ENCODE peak calls at places on chromosome 13, in six cellular contexts. A is GM23338, S is neural progenitor cell, D is PC-9, B is PC-3, R is MM.1S. P is an unnamed sample.

GRCh38 chr13:98228661-98229349 is 51.7 kb upstream of the RNF113B start:
- DNase-seq in A (no peak), R (no peak), B (peak; percentile 38), D (no peak), S (no peak), P (peak; percentile 81)

GRCh38 chr13:99528547-99528946 is 27.3 kb downstream of the TM9SF2 start:
- DNase-seq in S (peak; percentile 8), A (no peak), D (no peak), B (peak; percentile 25), R (no peak), P (no peak)

GRCh38 chr13:74562381-74562780 is 428.2 kb upstream of the KLF12 start:
- DNase-seq in A (no peak), B (no peak), D (no peak), S (no peak), R (no peak), P (peak; percentile 61)

GRCh38 chr13:102951808-102952207 is 106.0 kb downstream of the ERCC5 start:
- DNase-seq in B (no peak), A (no peak), S (no peak), R (no peak), D (no peak), P (no peak)

GRCh38 chr13:42038661-42039456 is 9.6 kb upstream of the DGKH start:
- DNase-seq in R (no peak), A (no peak), D (no peak), B (no peak), S (peak; percentile 17), P (peak; percentile 63)

GRCh38 chr13:72652681-72653080 is 74.7 kb downstream of the MZT1 start:
- DNase-seq in R (no peak), D (no peak), B (peak; percentile 59), A (no peak), S (no peak), P (no peak)

GRCh38 chr13:113034451-113035208 is 65.6 kb downstream of the MCF2L start:
- DNase-seq in B (peak; percentile 66), S (peak; percentile 61), A (peak; percentile 81), D (peak; percentile 53), R (no peak), P (peak; percentile 88)

GRCh38 chr13:80712026-80712425 is 371.1 kb upstream of the SPRY2 start:
- DNase-seq in B (no peak), S (no peak), D (no peak), R (no peak), A (no peak), P (no peak)

GRCh38 chr13:21638319-21639282 is 32.3 kb upstream of the FGF9 start:
- DNase-seq in A (peak; percentile 49), S (no peak), R (peak; percentile 15), B (peak; percentile 64), D (no peak), P (peak; percentile 29)

GRCh38 chr13:25171517-25172302 is at the start of gene AMER2:
- DNase-seq in S (peak; percentile 86), R (no peak), B (no peak), D (no peak), A (peak; percentile 37), P (peak; percentile 49)

GRCh38 chr13:99197257-99197651 is 3.4 kb upstream of the UBAC2 start:
- DNase-seq in S (no peak), R (no peak), A (no peak), D (no peak), B (peak; percentile 77), P (no peak)

GRCh38 chr13:31952641-31953380 is 78.8 kb upstream of the FRY start:
- DNase-seq in D (no peak), B (no peak), A (no peak), S (no peak), R (no peak), P (no peak)

GRCh38 chr13:28040977-28041376 is 52.5 kb upstream of the URAD start:
- DNase-seq in B (no peak), R (no peak), S (no peak), A (no peak), D (no peak), P (no peak)

GRCh38 chr13:98039964-98040363 is 86.5 kb downstream of the IPO5 start:
- DNase-seq in B (no peak), R (no peak), D (no peak), A (peak; percentile 43), S (no peak), P (no peak)

GRCh38 chr13:83215627-83216026 is 666.6 kb downstream of the SLITRK1 start:
- DNase-seq in B (peak; percentile 57), S (no peak), R (no peak), D (no peak), A (no peak), P (peak; percentile 81)

GRCh38 chr13:109758937-109759480 is 27.4 kb downstream of the IRS2 start:
- DNase-seq in A (no peak), S (no peak), R (no peak), D (no peak), B (no peak), P (no peak)

GRCh38 chr13:109755551-109755950 is 30.8 kb downstream of the IRS2 start:
- DNase-seq in A (no peak), B (no peak), D (no peak), S (no peak), R (no peak), P (no peak)

GRCh38 chr13:109756778-109757177 is 29.6 kb downstream of the IRS2 start:
- DNase-seq in S (no peak), D (no peak), B (no peak), R (no peak), A (no peak), P (no peak)

GRCh38 chr13:109759609-109760008 is 26.8 kb downstream of the IRS2 start:
- DNase-seq in B (no peak), D (no peak), S (no peak), A (no peak), R (no peak), P (no peak)

DNA sequence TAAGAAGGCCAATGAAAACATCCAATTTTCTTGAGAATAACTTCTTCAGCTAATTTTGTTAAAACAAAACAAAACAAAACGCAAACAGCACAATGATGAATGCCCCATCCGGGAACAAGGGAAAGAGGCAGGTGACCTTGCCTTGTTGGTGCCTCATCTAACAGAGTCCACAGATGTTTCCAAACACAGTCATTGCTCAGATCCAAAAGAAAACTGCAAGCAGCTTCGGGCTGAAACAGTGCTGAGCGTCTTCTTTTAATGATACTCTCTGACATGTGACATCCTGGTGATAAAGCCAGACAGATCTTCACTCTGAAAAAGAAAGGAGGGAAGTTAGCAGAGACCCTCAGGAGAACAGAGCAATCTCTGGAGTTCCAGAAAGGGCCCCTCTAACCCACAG is 30.4 kb downstream of the IRS2 start:
- DNase-seq in A (no peak), B (no peak), S (no peak), D (no peak), R (no peak), P (no peak)
- H3K79me2 ChIP-seq in A (peaks cover 40% of the 10 kb centered on the region), B (peaks cover 2% of the 10 kb centered on the region), S (peaks cover 30% of the 10 kb centered on the region), D (peaks cover 80% of the 10 kb centered on the region), R (peaks cover 31% of the 10 kb centered on the region), P (peaks cover 43% of the 10 kb centered on the region)

GRCh38 chr13:33796095-33796494 is 21.9 kb upstream of the RFC3 start:
- DNase-seq in A (no peak), B (no peak), D (no peak), S (no peak), R (no peak), P (no peak)
- H3F3A ChIP-seq in A (no peaks in the 10 kb centered on the region), B (no peaks in the 10 kb centered on the region), D (no peaks in the 10 kb centered on the region), S (no peaks in the 10 kb centered on the region), R (no peaks in the 10 kb centered on the region), P (no peaks in the 10 kb centered on the region)

DNA sequence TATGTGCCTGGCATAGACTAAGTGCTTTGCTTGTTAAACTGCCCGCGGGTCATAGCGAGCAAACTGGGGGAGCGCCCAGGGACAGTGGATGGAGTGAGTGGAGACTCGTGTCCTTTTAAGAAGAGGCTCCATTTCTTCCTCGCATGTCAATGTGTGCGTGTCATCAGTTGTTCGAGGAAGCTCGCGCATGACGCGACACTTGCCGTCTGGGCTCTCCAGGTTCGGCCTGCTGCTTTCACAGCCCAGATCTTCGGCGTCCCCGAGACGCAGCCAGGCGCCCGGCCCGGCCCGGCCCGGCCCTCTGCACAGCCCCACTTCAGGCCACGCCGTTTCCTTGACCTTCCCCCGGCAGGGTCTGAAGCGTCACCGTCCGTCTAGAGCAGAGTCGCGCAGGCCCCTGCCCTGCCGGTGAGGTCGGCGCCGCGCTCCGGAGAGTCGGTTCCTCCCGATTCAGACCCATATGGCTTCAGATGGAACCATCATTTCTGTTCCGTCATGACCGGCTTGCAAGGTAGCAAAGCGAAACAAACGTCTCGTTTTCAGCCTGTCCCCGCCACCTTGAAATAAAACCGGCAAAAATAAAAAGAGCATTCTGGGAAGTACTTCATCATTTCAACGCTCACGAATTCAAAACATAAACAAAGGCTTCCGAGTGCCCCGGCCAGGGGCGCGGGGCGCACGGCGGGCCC is 604 bp upstream of the ARHGEF7 start:
- DNase-seq in A (peak; percentile 68), B (no peak), R (peak; percentile 26), D (no peak), S (peak; percentile 53), P (peak; percentile 91)
- TF ChIP-seq EZH2 in A (peak; percentile 26), B (peak; percentile 81), R (no peak), D (no peak), S (peak; percentile 78), P (no peak)

DNA sequence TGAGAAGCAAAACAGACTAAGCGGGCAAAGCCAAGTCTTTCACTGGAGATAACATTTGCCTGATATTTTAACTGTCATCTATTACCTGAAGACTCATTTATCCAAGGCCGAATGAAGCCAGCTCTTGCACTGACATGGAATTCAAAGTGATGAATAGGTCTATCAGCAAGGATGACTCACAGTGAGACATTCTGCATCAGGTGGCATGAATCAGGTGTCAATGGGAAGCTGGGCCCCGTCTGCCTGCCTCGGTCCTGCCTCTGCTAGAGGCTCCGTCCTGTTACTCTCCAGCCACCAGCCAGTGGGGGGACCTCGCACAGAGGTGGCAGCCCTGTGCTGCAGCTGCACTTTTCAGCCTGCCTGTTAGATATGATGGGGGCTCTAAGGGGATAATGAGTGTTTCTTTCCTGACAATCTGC is 23.5 kb downstream of the STARD13 start:
- DNase-seq in A (no peak), D (peak; percentile 87), R (no peak), B (peak; percentile 92), S (peak; percentile 12), P (peak; percentile 49)
- H3K79me2 ChIP-seq in A (no peaks in the 10 kb centered on the region), D (peaks cover 47% of the 10 kb centered on the region), R (no peaks in the 10 kb centered on the region), B (peaks cover 94% of the 10 kb centered on the region), S (no peaks in the 10 kb centered on the region), P (peaks cover 99% of the 10 kb centered on the region)

GRCh38 chr13:40755082-40755755 is 15.8 kb downstream of the MRPS31 start:
- DNase-seq in A (no peak), R (no peak), S (no peak), D (no peak), B (no peak), P (no peak)
- H3F3A ChIP-seq in A (no peaks in the 10 kb centered on the region), R (no peaks in the 10 kb centered on the region), S (peaks cover 4% of the 10 kb centered on the region), D (no peaks in the 10 kb centered on the region), B (no peaks in the 10 kb centered on the region), P (no peaks in the 10 kb centered on the region)

DNA sequence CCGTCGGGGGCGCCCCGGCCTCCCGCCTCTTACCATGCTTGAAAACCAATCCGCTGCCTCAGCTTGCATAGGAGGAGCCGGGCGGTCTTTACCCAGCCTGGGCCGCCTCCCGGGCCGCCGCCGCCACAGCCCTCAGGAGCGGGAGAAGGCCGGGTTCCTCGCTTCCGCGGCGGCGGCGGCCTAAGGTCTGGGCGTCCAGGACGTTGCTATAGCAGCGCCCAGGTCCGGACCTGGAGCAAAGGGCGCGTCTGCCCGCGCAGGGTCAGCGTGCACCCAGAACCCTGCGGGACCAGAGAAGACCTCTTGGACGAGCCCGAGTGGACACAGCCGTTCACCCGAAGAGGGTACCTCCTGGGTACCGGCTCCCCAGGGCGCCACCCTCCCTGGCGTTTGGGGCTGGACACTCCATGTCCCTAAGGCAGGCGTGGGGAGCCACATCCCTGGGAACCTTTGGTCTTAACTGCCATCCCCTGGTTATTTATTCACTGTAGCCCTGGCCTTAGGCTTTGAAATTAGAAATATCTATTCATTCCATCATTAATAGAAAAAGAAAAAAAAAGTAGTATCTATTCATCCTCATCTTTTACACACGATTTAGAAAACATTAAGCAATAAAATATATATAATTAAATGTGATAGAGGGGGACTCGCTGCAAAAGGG is 2.4 kb downstream of the DZIP1 start:
- DNase-seq in B (no peak), D (no peak), R (no peak), A (peak; percentile 87), S (peak; percentile 80), P (peak; percentile 77)
- TF ChIP-seq EZH2 in B (no peak), D (no peak), R (no peak), A (no peak), S (no peak), P (no peak)

P was measured in GM23248.